ENCODE peak calls at places on chromosomes 1 and 21, in eight cellular contexts. One of them, this sample, is unnamed.

GRCh38 chr1:210132582-210132981 is 100.0 kb upstream of the SERTAD4 start:
- DNase-seq in GM23338: peak; percentile 72
- DNase-seq in K562: peak; percentile 16
- DNase-seq in SK-N-SH: no peak
- DNase-seq in HL-60: no peak
- DNase-seq in transverse colon: no peak
- DNase-seq in HCT116: no peak
- DNase-seq in sigmoid colon: no peak
- DNase-seq in this sample: no peak

GRCh38 chr1:217133092-217133491 is 409.9 kb upstream of the ESRRG start:
- DNase-seq in GM23338: peak; percentile 40
- DNase-seq in K562: no peak
- DNase-seq in HL-60: no peak
- DNase-seq in transverse colon: no peak
- DNase-seq in sigmoid colon: no peak
- DNase-seq in HCT116: no peak
- DNase-seq in SK-N-SH: no peak
- DNase-seq in this sample: no peak

GRCh38 chr1:177466286-177466685 is 295.5 kb downstream of the BRINP2 start:
- DNase-seq in K562: no peak
- DNase-seq in SK-N-SH: no peak
- DNase-seq in GM23338: no peak
- DNase-seq in HCT116: no peak
- DNase-seq in transverse colon: no peak
- DNase-seq in sigmoid colon: no peak
- DNase-seq in HL-60: no peak
- DNase-seq in this sample: no peak

GRCh38 chr1:33446590-33446989 is 15.7 kb upstream of the PHC2 start:
- DNase-seq in GM23338: no peak
- DNase-seq in HCT116: no peak
- DNase-seq in SK-N-SH: no peak
- DNase-seq in sigmoid colon: no peak
- DNase-seq in transverse colon: no peak
- DNase-seq in K562: no peak
- DNase-seq in HL-60: no peak
- DNase-seq in this sample: no peak

GRCh38 chr1:46581685-46582455 is 22.2 kb downstream of the MKNK1 start:
- DNase-seq in K562: no peak
- DNase-seq in HL-60: peak; percentile 85
- DNase-seq in sigmoid colon: no peak
- DNase-seq in SK-N-SH: no peak
- DNase-seq in transverse colon: no peak
- DNase-seq in HCT116: no peak
- DNase-seq in GM23338: no peak
- DNase-seq in this sample: no peak

GRCh38 chr1:155301342-155301841 is at the start of gene PKLR:
- DNase-seq in HL-60: no peak
- DNase-seq in HCT116: no peak
- DNase-seq in K562: peak; percentile 76
- DNase-seq in GM23338: no peak
- DNase-seq in SK-N-SH: no peak
- DNase-seq in sigmoid colon: no peak
- DNase-seq in transverse colon: no peak
- DNase-seq in this sample: no peak

GRCh38 chr1:205313681-205314308 is 7.8 kb downstream of the NUAK2 start:
- DNase-seq in K562: no peak
- DNase-seq in GM23338: peak; percentile 96
- DNase-seq in transverse colon: peak; percentile 49
- DNase-seq in SK-N-SH: no peak
- DNase-seq in HL-60: peak; percentile 39
- DNase-seq in sigmoid colon: no peak
- DNase-seq in HCT116: no peak
- DNase-seq in this sample: no peak

GRCh38 chr1:43427524-43427923 is 26.2 kb downstream of the HYI start:
- DNase-seq in sigmoid colon: peak; percentile 64
- DNase-seq in HL-60: no peak
- DNase-seq in transverse colon: no peak
- DNase-seq in SK-N-SH: no peak
- DNase-seq in GM23338: no peak
- DNase-seq in HCT116: no peak
- DNase-seq in K562: no peak
- DNase-seq in this sample: peak; percentile 66

GRCh38 chr1:225963735-225964530 is 22.9 kb upstream of the LEFTY2 start:
- DNase-seq in HCT116: no peak
- DNase-seq in K562: no peak
- DNase-seq in HL-60: no peak
- DNase-seq in GM23338: no peak
- DNase-seq in SK-N-SH: no peak
- DNase-seq in sigmoid colon: peak; percentile 43
- DNase-seq in transverse colon: no peak
- DNase-seq in this sample: no peak

GRCh38 chr1:63330331-63330916 is 8.1 kb downstream of the FOXD3 start:
- DNase-seq in HL-60: no peak
- DNase-seq in K562: no peak
- DNase-seq in transverse colon: no peak
- DNase-seq in GM23338: peak; percentile 79
- DNase-seq in HCT116: no peak
- DNase-seq in sigmoid colon: no peak
- DNase-seq in SK-N-SH: no peak
- DNase-seq in this sample: no peak

GRCh38 chr1:63929106-63929478 is 155.3 kb downstream of the ROR1 start:
- DNase-seq in HCT116: no peak
- DNase-seq in SK-N-SH: no peak
- DNase-seq in transverse colon: no peak
- DNase-seq in sigmoid colon: no peak
- DNase-seq in GM23338: no peak
- DNase-seq in HL-60: no peak
- DNase-seq in K562: no peak
- DNase-seq in this sample: no peak

GRCh38 chr21:38985423-38986378 is 180.0 kb downstream of the ETS2 start:
- DNase-seq in HL-60: peak; percentile 89
- DNase-seq in GM23338: no peak
- DNase-seq in transverse colon: peak; percentile 59
- DNase-seq in sigmoid colon: peak; percentile 91
- DNase-seq in HCT116: no peak
- DNase-seq in K562: peak; percentile 94
- DNase-seq in SK-N-SH: peak; percentile 84
- DNase-seq in this sample: peak; percentile 87

GRCh38 chr1:30314591-30314990 is 408.8 kb downstream of the MATN1 start:
- DNase-seq in transverse colon: no peak
- DNase-seq in sigmoid colon: no peak
- DNase-seq in GM23338: no peak
- DNase-seq in HCT116: no peak
- DNase-seq in HL-60: no peak
- DNase-seq in K562: no peak
- DNase-seq in SK-N-SH: no peak
- DNase-seq in this sample: no peak

GRCh38 chr1:244675167-244675566 is 22.2 kb downstream of the DESI2 start:
- DNase-seq in GM23338: no peak
- DNase-seq in transverse colon: no peak
- DNase-seq in HCT116: no peak
- DNase-seq in K562: no peak
- DNase-seq in SK-N-SH: no peak
- DNase-seq in HL-60: no peak
- DNase-seq in sigmoid colon: no peak
- DNase-seq in this sample: no peak

GRCh38 chr21:44947930-44948331 is 8.1 kb downstream of the SLX9 start:
- DNase-seq in SK-N-SH: no peak
- DNase-seq in HL-60: no peak
- DNase-seq in transverse colon: no peak
- DNase-seq in K562: no peak
- DNase-seq in GM23338: no peak
- DNase-seq in HCT116: no peak
- DNase-seq in sigmoid colon: peak; percentile 72
- DNase-seq in this sample: no peak

GRCh38 chr1:213783898-213784297 is 203.9 kb upstream of the PROX1 start:
- DNase-seq in sigmoid colon: no peak
- DNase-seq in SK-N-SH: no peak
- DNase-seq in HCT116: no peak
- DNase-seq in GM23338: no peak
- DNase-seq in K562: no peak
- DNase-seq in HL-60: peak; percentile 47
- DNase-seq in transverse colon: no peak
- DNase-seq in this sample: no peak

GRCh38 chr1:165114022-165114888 is 242.3 kb downstream of the LMX1A start:
- DNase-seq in transverse colon: peak; percentile 24
- DNase-seq in sigmoid colon: no peak
- DNase-seq in SK-N-SH: peak; percentile 41
- DNase-seq in HL-60: no peak
- DNase-seq in GM23338: peak; percentile 92
- DNase-seq in K562: peak; percentile 43
- DNase-seq in HCT116: peak; percentile 44
- DNase-seq in this sample: no peak

GRCh38 chr1:177021741-177022140 is 142.8 kb downstream of the ASTN1 start:
- DNase-seq in transverse colon: no peak
- DNase-seq in sigmoid colon: no peak
- DNase-seq in SK-N-SH: no peak
- DNase-seq in K562: no peak
- DNase-seq in GM23338: no peak
- DNase-seq in HCT116: no peak
- DNase-seq in HL-60: no peak
- DNase-seq in this sample: no peak

GRCh38 chr1:243471026-243471685 is 215.3 kb downstream of the SDCCAG8 start:
- DNase-seq in HCT116: no peak
- DNase-seq in sigmoid colon: no peak
- DNase-seq in transverse colon: no peak
- DNase-seq in SK-N-SH: no peak
- DNase-seq in K562: no peak
- DNase-seq in GM23338: no peak
- DNase-seq in HL-60: peak; percentile 76
- DNase-seq in this sample: no peak

GRCh38 chr1:74368335-74368734 is 133.1 kb downstream of the TNNI3K start:
- DNase-seq in K562: no peak
- DNase-seq in sigmoid colon: no peak
- DNase-seq in HCT116: no peak
- DNase-seq in SK-N-SH: no peak
- DNase-seq in HL-60: no peak
- DNase-seq in GM23338: peak; percentile 12
- DNase-seq in transverse colon: no peak
- DNase-seq in this sample: no peak

GRCh38 chr1:244217711-244218110 is 166.6 kb downstream of the ZBTB18 start:
- DNase-seq in SK-N-SH: no peak
- DNase-seq in HL-60: no peak
- DNase-seq in K562: no peak
- DNase-seq in transverse colon: no peak
- DNase-seq in sigmoid colon: no peak
- DNase-seq in GM23338: no peak
- DNase-seq in HCT116: no peak
- DNase-seq in this sample: no peak

DNA sequence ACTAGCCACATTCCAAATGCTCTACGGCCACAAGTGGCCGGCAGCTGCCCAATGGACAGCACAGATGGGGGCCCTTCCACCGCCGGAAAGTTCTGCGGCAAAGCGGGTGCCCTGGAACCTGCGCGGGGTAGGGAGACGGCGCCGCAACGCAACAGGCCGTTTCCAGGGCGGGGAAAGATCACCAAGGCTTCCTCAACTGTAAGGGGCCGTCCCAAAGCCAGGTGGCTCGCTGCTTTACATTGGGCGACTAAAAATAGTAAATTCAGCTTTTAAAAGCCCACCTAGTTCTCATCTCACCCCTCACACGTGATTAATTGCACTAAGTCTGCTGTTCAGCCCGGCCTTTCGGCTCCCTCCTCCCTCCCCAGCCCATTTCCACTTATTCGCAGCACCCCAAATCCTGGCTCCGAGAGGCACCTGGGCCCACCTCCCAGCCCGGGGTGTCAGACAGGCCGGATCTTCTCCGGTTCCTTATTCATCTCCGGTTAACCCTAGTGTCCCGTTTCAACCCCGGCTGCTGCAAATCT is 643 bp downstream of the CFAP298 start:
- DNase-seq in HL-60: peak; percentile 64
- DNase-seq in transverse colon: peak; percentile 51
- DNase-seq in SK-N-SH: peak; percentile 57
- DNase-seq in K562: peak; percentile 51
- DNase-seq in GM23338: peak; percentile 60
- DNase-seq in HCT116: no peak
- DNase-seq in sigmoid colon: no peak
- DNase-seq in this sample: no peak
- TF ChIP-seq POLR2AphosphoS5 in HL-60: no peak
- TF ChIP-seq POLR2AphosphoS5 in transverse colon: no peak
- TF ChIP-seq POLR2AphosphoS5 in SK-N-SH: no peak
- TF ChIP-seq POLR2AphosphoS5 in K562: no peak
- TF ChIP-seq POLR2AphosphoS5 in GM23338: no peak
- TF ChIP-seq POLR2AphosphoS5 in HCT116: no peak
- TF ChIP-seq POLR2AphosphoS5 in sigmoid colon: no peak
- TF ChIP-seq POLR2AphosphoS5 in this sample: no peak

DNA sequence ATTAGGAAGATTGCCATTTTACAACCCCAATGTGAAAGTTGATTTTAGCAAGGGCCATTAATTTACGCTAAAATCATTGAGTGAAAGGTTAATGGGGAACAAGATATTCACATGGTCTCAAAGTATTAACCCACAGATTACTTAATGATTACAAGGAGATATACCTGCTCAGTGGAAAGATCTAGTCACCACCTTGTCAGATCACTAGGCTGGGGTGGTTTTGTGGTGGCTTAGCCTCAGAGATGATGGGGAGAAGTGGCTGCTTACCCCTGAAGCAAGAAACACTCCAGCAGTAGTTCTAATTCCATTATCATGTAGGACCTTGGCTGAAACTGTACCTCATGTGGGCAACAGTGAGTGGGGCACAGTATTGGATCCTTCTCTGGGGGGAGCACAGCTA is 20.1 kb upstream of the TRIM33 start:
- DNase-seq in sigmoid colon: no peak
- DNase-seq in HL-60: no peak
- DNase-seq in GM23338: no peak
- DNase-seq in SK-N-SH: no peak
- DNase-seq in transverse colon: no peak
- DNase-seq in K562: no peak
- DNase-seq in HCT116: no peak
- DNase-seq in this sample: no peak
- TF ChIP-seq CTCF in sigmoid colon: no peak
- TF ChIP-seq CTCF in HL-60: no peak
- TF ChIP-seq CTCF in GM23338: no peak
- TF ChIP-seq CTCF in SK-N-SH: no peak
- TF ChIP-seq CTCF in transverse colon: no peak
- TF ChIP-seq CTCF in K562: no peak
- TF ChIP-seq CTCF in HCT116: no peak
- TF ChIP-seq CTCF in this sample: no peak

DNA sequence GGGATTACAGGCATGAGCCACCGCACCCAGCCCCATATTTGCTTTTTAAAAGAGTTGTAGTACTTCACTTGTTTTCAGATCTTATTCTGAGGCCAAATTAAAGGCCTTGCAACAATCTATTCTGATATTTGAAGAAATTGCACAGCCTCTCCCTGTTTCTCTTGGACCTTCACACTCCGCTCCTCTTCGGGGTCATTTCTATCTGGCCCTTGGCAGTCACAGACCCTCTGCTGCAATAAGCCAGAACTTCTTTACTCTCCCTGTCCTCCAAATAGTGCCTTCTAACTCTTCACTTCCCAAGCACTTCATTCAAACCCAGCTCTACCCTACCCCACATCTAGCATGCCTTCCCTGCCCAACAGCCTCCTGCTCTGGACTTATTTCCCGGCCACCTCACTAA is 110.7 kb downstream of the LAMC2 start:
- DNase-seq in K562: no peak
- DNase-seq in HCT116: no peak
- DNase-seq in GM23338: no peak
- DNase-seq in sigmoid colon: no peak
- DNase-seq in SK-N-SH: no peak
- DNase-seq in HL-60: no peak
- DNase-seq in transverse colon: no peak
- DNase-seq in this sample: no peak
- TF ChIP-seq POLR2AphosphoS5 in K562: no peak
- TF ChIP-seq POLR2AphosphoS5 in HCT116: no peak
- TF ChIP-seq POLR2AphosphoS5 in GM23338: no peak
- TF ChIP-seq POLR2AphosphoS5 in sigmoid colon: no peak
- TF ChIP-seq POLR2AphosphoS5 in SK-N-SH: no peak
- TF ChIP-seq POLR2AphosphoS5 in HL-60: no peak
- TF ChIP-seq POLR2AphosphoS5 in transverse colon: no peak
- TF ChIP-seq POLR2AphosphoS5 in this sample: no peak

GRCh38 chr1:6105218-6105679 is 59.6 kb downstream of the KCNAB2 start:
- DNase-seq in transverse colon: no peak
- DNase-seq in SK-N-SH: no peak
- DNase-seq in HCT116: no peak
- DNase-seq in sigmoid colon: peak; percentile 57
- DNase-seq in GM23338: no peak
- DNase-seq in K562: no peak
- DNase-seq in HL-60: peak; percentile 27
- DNase-seq in this sample: no peak
- TF ChIP-seq CTCF in transverse colon: no peak
- TF ChIP-seq CTCF in SK-N-SH: no peak
- TF ChIP-seq CTCF in HCT116: peak; percentile 25
- TF ChIP-seq CTCF in sigmoid colon: no peak
- TF ChIP-seq CTCF in GM23338: peak; percentile 54
- TF ChIP-seq CTCF in K562: no peak
- TF ChIP-seq CTCF in HL-60: no peak
- TF ChIP-seq CTCF in this sample: no peak

This sample was measured in breast epithelium.